ENCODE peak calls at places on chromosomes 12 and 14, in four cellular contexts. One of them, this sample, is unnamed.

GRCh38 chr14:104547310-104547997 is 32.1 kb upstream of the C14orf180 start:
- DNase-seq in K562: no peak
- DNase-seq in HepG2: no peak
- DNase-seq in GM12878: no peak
- DNase-seq in this sample: no peak

GRCh38 chr14:105439710-105440553 is 20.3 kb downstream of the MTA1 start:
- DNase-seq in K562: no peak
- DNase-seq in HepG2: no peak
- DNase-seq in GM12878: no peak
- DNase-seq in this sample: peak; percentile 45

GRCh38 chr12:54526800-54527630 is 22.4 kb upstream of the PDE1B start:
- DNase-seq in K562: peak; percentile 59
- DNase-seq in HepG2: peak; percentile 23
- DNase-seq in GM12878: no peak
- DNase-seq in this sample: peak; percentile 43

GRCh38 chr14:105060751-105061427 is 4.3 kb downstream of the GPR132 start:
- DNase-seq in K562: no peak
- DNase-seq in HepG2: no peak
- DNase-seq in GM12878: no peak
- DNase-seq in this sample: no peak

GRCh38 chr12:29921307-29921706 is 137.6 kb upstream of the TMTC1 start:
- DNase-seq in K562: no peak
- DNase-seq in HepG2: peak; percentile 5
- DNase-seq in GM12878: no peak
- DNase-seq in this sample: no peak

GRCh38 chr14:66539034-66539433 is 31.1 kb downstream of the GPHN start:
- DNase-seq in K562: peak; percentile 3
- DNase-seq in HepG2: no peak
- DNase-seq in GM12878: peak; percentile 16
- DNase-seq in this sample: no peak

GRCh38 chr12:117441751-117442150 is 80.3 kb upstream of the NOS1 start:
- DNase-seq in K562: no peak
- DNase-seq in HepG2: no peak
- DNase-seq in GM12878: no peak
- DNase-seq in this sample: peak; percentile 39

GRCh38 chr12:58487280-58488141 is 432.8 kb downstream of the LRIG3 start:
- DNase-seq in K562: no peak
- DNase-seq in HepG2: no peak
- DNase-seq in GM12878: no peak
- DNase-seq in this sample: no peak

GRCh38 chr14:67928375-67928774 is 108.8 kb downstream of the RAD51B start:
- DNase-seq in K562: peak; percentile 4
- DNase-seq in HepG2: no peak
- DNase-seq in GM12878: no peak
- DNase-seq in this sample: no peak

GRCh38 chr14:76941544-76942287 is 86.8 kb downstream of the IRF2BPL start:
- DNase-seq in K562: no peak
- DNase-seq in HepG2: no peak
- DNase-seq in GM12878: no peak
- DNase-seq in this sample: no peak

GRCh38 chr12:131872154-131873046 is 22.0 kb upstream of the ULK1 start:
- DNase-seq in K562: no peak
- DNase-seq in HepG2: no peak
- DNase-seq in GM12878: no peak
- DNase-seq in this sample: peak; percentile 68

GRCh38 chr14:69153848-69154208 is 909 bp upstream of the DCAF5 start:
- DNase-seq in K562: no peak
- DNase-seq in HepG2: peak; percentile 9
- DNase-seq in GM12878: no peak
- DNase-seq in this sample: no peak

GRCh38 chr14:99324291-99324690 is 52.3 kb upstream of the BCL11B start:
- DNase-seq in K562: no peak
- DNase-seq in HepG2: no peak
- DNase-seq in GM12878: no peak
- DNase-seq in this sample: no peak
- TF ChIP-seq RFX5 in K562: no peak
- TF ChIP-seq RFX5 in HepG2: no peak
- TF ChIP-seq RFX5 in GM12878: no peak
- TF ChIP-seq RFX5 in this sample: no peak

GRCh38 chr14:70821916-70822705 is 12.8 kb upstream of the MAP3K9 start:
- DNase-seq in K562: peak; percentile 14
- DNase-seq in HepG2: no peak
- DNase-seq in GM12878: no peak
- DNase-seq in this sample: peak; percentile 42
- TF ChIP-seq POLR2AphosphoS2 in K562: no peak
- TF ChIP-seq POLR2AphosphoS2 in HepG2: no peak
- TF ChIP-seq POLR2AphosphoS2 in GM12878: no peak
- TF ChIP-seq POLR2AphosphoS2 in this sample: no peak

GRCh38 chr14:25375639-25376038 is 325.7 kb upstream of the STXBP6 start:
- DNase-seq in K562: no peak
- DNase-seq in HepG2: no peak
- DNase-seq in GM12878: no peak
- DNase-seq in this sample: no peak

DNA sequence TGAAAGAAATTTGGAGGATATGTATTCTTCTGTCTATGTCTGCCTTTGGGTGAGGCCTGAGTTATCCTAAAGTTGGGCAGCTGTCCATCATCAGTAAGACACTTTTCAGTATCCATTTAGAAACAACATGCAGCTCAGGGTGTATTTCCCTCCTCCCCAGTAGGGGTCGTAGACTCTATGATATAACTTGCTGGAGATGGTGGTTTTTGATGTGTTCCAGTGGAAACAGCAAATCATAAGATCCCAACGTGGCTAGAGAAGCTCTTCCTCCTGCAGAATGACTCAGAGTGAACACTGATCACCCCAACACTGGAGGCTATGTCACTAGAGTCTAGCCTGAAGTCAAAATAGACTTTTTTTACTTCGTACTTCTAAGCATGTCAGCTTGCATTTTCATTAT is 331.6 kb upstream of the STXBP6 start:
- DNase-seq in K562: no peak
- DNase-seq in HepG2: peak; percentile 41
- DNase-seq in GM12878: no peak
- DNase-seq in this sample: no peak
- TF ChIP-seq MYC in K562: no peak
- TF ChIP-seq MYC in HepG2: no peak
- TF ChIP-seq MYC in GM12878: no peak
- TF ChIP-seq MYC in this sample: no peak

DNA sequence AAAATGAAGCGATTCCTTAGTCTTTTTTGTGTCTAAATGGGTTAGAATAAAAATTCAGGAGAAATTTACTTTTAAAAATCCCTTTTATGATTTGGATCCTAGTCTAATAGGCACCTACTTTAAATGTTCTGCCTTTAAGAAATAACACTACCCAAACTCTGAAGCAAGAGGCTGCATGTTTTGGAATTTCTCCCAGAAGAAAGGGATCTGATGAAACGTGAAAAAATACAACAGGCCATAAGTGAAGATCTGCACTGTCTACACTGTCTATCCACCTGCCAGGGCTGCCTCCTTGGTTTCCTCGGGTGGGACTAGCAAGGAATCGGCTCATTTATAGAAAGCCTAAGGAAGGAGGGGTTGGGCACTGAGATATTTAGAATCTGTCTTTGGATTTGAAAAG is 22.1 kb downstream of the ACVR1B start:
- DNase-seq in K562: no peak
- DNase-seq in HepG2: no peak
- DNase-seq in GM12878: no peak
- DNase-seq in this sample: no peak
- TF ChIP-seq RFX5 in K562: no peak
- TF ChIP-seq RFX5 in HepG2: no peak
- TF ChIP-seq RFX5 in GM12878: no peak
- TF ChIP-seq RFX5 in this sample: no peak

DNA sequence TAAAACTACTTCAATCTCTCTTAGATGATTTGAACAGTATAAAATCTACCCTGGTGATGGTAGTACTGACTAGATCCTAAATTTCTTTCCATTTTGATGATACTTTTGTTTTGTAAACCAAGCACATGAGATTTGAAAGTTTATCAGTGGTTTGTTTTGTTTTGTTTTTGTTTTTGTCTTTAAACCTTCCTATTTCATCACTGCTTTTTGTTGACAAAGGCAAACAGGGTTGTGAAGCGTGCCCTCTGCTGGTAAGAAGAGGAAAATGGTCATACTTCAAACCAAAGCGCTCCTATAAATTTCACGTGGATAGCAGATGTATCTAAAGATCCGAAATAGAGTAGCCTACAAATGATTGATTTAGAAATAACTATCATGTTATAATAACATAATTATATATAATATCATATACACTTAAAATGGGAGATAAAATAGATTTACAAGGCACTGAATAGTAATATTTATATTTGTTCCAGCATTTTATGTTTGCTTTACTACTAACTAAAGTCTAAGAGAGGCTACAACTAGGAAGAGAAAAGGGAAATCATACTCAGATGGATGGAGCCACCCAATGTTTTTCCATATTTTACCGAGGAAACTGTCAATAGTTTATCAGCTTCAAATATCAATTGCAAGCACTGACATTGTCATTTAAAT is 254.0 kb upstream of the USP15 start:
- DNase-seq in K562: peak; percentile 36
- DNase-seq in HepG2: peak; percentile 34
- DNase-seq in GM12878: no peak
- DNase-seq in this sample: peak; percentile 28
- TF ChIP-seq POLR2AphosphoS2 in K562: no peak
- TF ChIP-seq POLR2AphosphoS2 in HepG2: no peak
- TF ChIP-seq POLR2AphosphoS2 in GM12878: no peak
- TF ChIP-seq POLR2AphosphoS2 in this sample: no peak

This sample was measured in A549.